ENCODE peak calls at places on chromosomes 5 and 9, in six cellular contexts. X is H54, B is neuronal stem cell, A is HTR-8/SVneo, V is NCI-H1105 treated with DMSO at 0.1 percent for 48 hours, Q is glutamatergic neuron. H is an unnamed sample.

GRCh38 chr5:65535529-65535987 is 27.4 kb downstream of the CENPK start:
- DNase-seq in A (no peak), B (no peak), V (no peak), Q (no peak), X (no peak), H (no peak)

GRCh38 chr5:109304323-109304722 is 105.5 kb downstream of the PJA2 start:
- DNase-seq in Q (no peak), A (no peak), X (no peak), B (no peak), V (no peak), H (no peak)

GRCh38 chr5:151181818-151182217 is 24.2 kb upstream of the ANXA6 start:
- DNase-seq in V (no peak), A (no peak), B (no peak), Q (peak), X (no peak), H (no peak)

GRCh38 chr9:12916037-12916436 is 141.2 kb downstream of the LURAP1L start:
- DNase-seq in V (no peak), A (no peak), X (no peak), Q (no peak), B (peak), H (no peak)

GRCh38 chr9:99296375-99296951 is 74.4 kb downstream of the SEC61B start:
- DNase-seq in Q (peak), A (no peak), B (no peak), X (no peak), V (peak), H (no peak)

GRCh38 chr9:126682928-126683697 is 69.4 kb downstream of the LMX1B start:
- DNase-seq in B (no peak), X (no peak), A (no peak), V (no peak), Q (no peak), H (no peak)

GRCh38 chr9:126719677-126720435 is 85.0 kb upstream of the ZBTB43 start:
- DNase-seq in V (peak), B (peak), X (peak), Q (peak), A (peak), H (peak)

GRCh38 chr9:20940447-20941176 is 90.8 kb downstream of the HACD4 start:
- DNase-seq in B (no peak), X (no peak), A (no peak), V (no peak), Q (no peak), H (peak)

GRCh38 chr5:16568875-16569580 is 47.8 kb downstream of the RETREG1 start:
- DNase-seq in B (no peak), V (peak), X (peak), A (no peak), Q (no peak), H (no peak)

GRCh38 chr5:34499001-34499734 is 157.0 kb upstream of the RAI14 start:
- DNase-seq in B (no peak), Q (no peak), X (no peak), V (no peak), A (no peak), H (peak)

GRCh38 chr9:20319641-20320337 is 302.5 kb downstream of the MLLT3 start:
- DNase-seq in B (no peak), X (peak), A (no peak), Q (no peak), V (peak), H (no peak)

GRCh38 chr5:128549496-128549895 is 11.5 kb upstream of the FBN2 start:
- DNase-seq in A (no peak), B (no peak), Q (no peak), V (no peak), X (no peak), H (no peak)

GRCh38 chr9:29556317-29556716 is 1983.0 kb upstream of the C9orf72 start:
- DNase-seq in V (no peak), A (no peak), B (no peak), X (peak), Q (no peak), H (peak)

GRCh38 chr5:168978015-168978414 is 322.9 kb downstream of the SLIT3 start:
- DNase-seq in A (no peak), Q (no peak), X (peak), V (no peak), B (no peak), H (no peak)

GRCh38 chr9:37656936-37657335 is 6.2 kb downstream of the FRMPD1 start:
- DNase-seq in V (no peak), B (no peak), Q (no peak), A (no peak), X (no peak), H (no peak)

GRCh38 chr9:135586601-135587109 is 25.1 kb downstream of the PAEP start:
- DNase-seq in X (no peak), A (no peak), B (no peak), V (no peak), Q (no peak), H (no peak)

GRCh38 chr5:7391215-7391614 is 4.7 kb upstream of the ADCY2 start:
- DNase-seq in Q (no peak), A (no peak), V (no peak), B (peak), X (no peak), H (no peak)

GRCh38 chr9:136720251-136720886 is 8.0 kb downstream of the DIPK1B start:
- DNase-seq in X (no peak), V (no peak), A (no peak), Q (no peak), B (peak), H (no peak)

GRCh38 chr5:37792976-37793328 is 46.9 kb downstream of the GDNF start:
- DNase-seq in V (no peak), Q (no peak), X (peak), A (peak), B (no peak), H (peak)

GRCh38 chr9:3525088-3525835 is 539 bp downstream of the RFX3 start:
- DNase-seq in A (no peak), B (no peak), V (peak), X (no peak), Q (peak), H (no peak)

GRCh38 chr5:11467588-11467987 is 436.7 kb downstream of the CTNND2 start:
- DNase-seq in B (no peak), A (no peak), X (no peak), V (no peak), Q (no peak), H (no peak)

GRCh38 chr5:106451998-106452397 is 1218.7 kb downstream of the EFNA5 start:
- DNase-seq in V (no peak), X (no peak), Q (peak), A (no peak), B (no peak), H (no peak)

GRCh38 chr5:10630126-10630525 is 66.3 kb downstream of the ANKRD33B start:
- DNase-seq in X (no peak), V (no peak), Q (no peak), A (no peak), B (no peak), H (no peak)

GRCh38 chr5:111296570-111296969 is 72.4 kb downstream of the CAMK4 start:
- DNase-seq in B (no peak), V (no peak), Q (no peak), X (no peak), A (no peak), H (no peak)

GRCh38 chr9:79155308-79155707 is 416.5 kb upstream of the TLE4 start:
- DNase-seq in V (no peak), Q (no peak), B (no peak), X (no peak), A (no peak), H (no peak)

GRCh38 chr9:87201316-87201715 is 254.0 kb upstream of the GAS1 start:
- DNase-seq in Q (no peak), B (no peak), V (no peak), A (no peak), X (no peak), H (peak)

GRCh38 chr9:88852794-88853193 is 138.5 kb upstream of the S1PR3 start:
- DNase-seq in X (peak), A (peak), B (no peak), V (no peak), Q (no peak), H (peak)

GRCh38 chr9:120937596-120937995 is 11.0 kb upstream of the TRAF1 start:
- DNase-seq in A (no peak), B (no peak), Q (no peak), X (no peak), V (no peak), H (no peak)

GRCh38 chr5:172731286-172732073 is 39.5 kb downstream of the DUSP1 start:
- DNase-seq in Q (no peak), A (no peak), X (peak), B (no peak), V (no peak), H (no peak)

GRCh38 chr9:123680382-123680781 is 249.5 kb downstream of the DENND1A start:
- DNase-seq in Q (no peak), A (no peak), V (no peak), B (no peak), X (no peak), H (no peak)

GRCh38 chr5:118531276-118531675 is 457.1 kb downstream of the DTWD2 start:
- DNase-seq in B (no peak), X (no peak), Q (no peak), V (peak), A (no peak), H (no peak)

GRCh38 chr9:105138306-105138801 is 106.1 kb upstream of the SLC44A1 start:
- DNase-seq in A (no peak), B (no peak), Q (peak), X (no peak), V (no peak), H (peak)

GRCh38 chr9:127455299-127455992 is 4.1 kb downstream of the LRSAM1 start:
- DNase-seq in X (peak), A (no peak), Q (no peak), B (no peak), V (no peak), H (no peak)

GRCh38 chr5:138849439-138849838 is 25.7 kb downstream of the LRRTM2 start:
- DNase-seq in A (no peak), B (no peak), X (no peak), Q (no peak), V (no peak), H (no peak)

GRCh38 chr5:114101153-114101552 is 260.7 kb upstream of the KCNN2 start:
- DNase-seq in Q (no peak), V (peak), A (peak), X (no peak), B (no peak), H (peak)

GRCh38 chr5:168878121-168878520 is 299.0 kb upstream of the PANK3 start:
- DNase-seq in B (no peak), X (no peak), V (no peak), Q (no peak), A (no peak), H (no peak)

GRCh38 chr5:100464418-100464817 is 70.8 kb upstream of the FAM174A start:
- DNase-seq in Q (no peak), B (no peak), V (no peak), A (no peak), X (peak), H (peak)

GRCh38 chr9:99970481-99970880 is 64.0 kb downstream of the STX17 start:
- DNase-seq in B (no peak), X (no peak), V (no peak), Q (no peak), A (no peak), H (no peak)